ENCODE peak calls at places on chromosomes 1 and 21, in seven cellular contexts. G is fibroblast of mammary gland, Z is foreskin keratinocyte, P is spleen, B is stomach, E is fibroblast of villous mesenchyme, Q is progenitor cell of endocrine pancreas. A is an unnamed sample.

GRCh38 chr1:229029644-229030235 is 241.2 kb upstream of the RAB4A start:
- DNase-seq in G (peak; percentile 7), Z (no peak), P (no peak), B (no peak), E (no peak), Q (no peak), A (no peak)

GRCh38 chr1:106620521-106620954 is 435.9 kb upstream of the PRMT6 start:
- DNase-seq in G (peak; percentile 75), Z (peak; percentile 96), P (peak; percentile 56), B (no peak), E (peak; percentile 5), Q (no peak), A (no peak)

GRCh38 chr1:225685476-225686176 is 32.7 kb upstream of the ENAH start:
- DNase-seq in G (peak; percentile 20), Z (no peak), P (no peak), B (no peak), E (no peak), Q (no peak), A (no peak)

GRCh38 chr1:160189649-160190625 is at the start of gene CASQ1:
- DNase-seq in G (peak; percentile 36), Z (no peak), P (no peak), B (peak; percentile 59), E (no peak), Q (no peak), A (no peak)

GRCh38 chr1:152481869-152482664 is 28.5 kb upstream of the LCE5A start:
- DNase-seq in G (no peak), Z (no peak), P (no peak), B (no peak), E (no peak), Q (no peak), A (no peak)

GRCh38 chr1:27650527-27651175 is 15.7 kb upstream of the FGR start:
- DNase-seq in G (peak; percentile 86), Z (peak; percentile 55), P (no peak), B (no peak), E (peak; percentile 59), Q (no peak), A (no peak)

GRCh38 chr1:216804107-216804506 is 80.9 kb upstream of the ESRRG start:
- DNase-seq in G (no peak), Z (no peak), P (no peak), B (peak; percentile 46), E (no peak), Q (no peak), A (no peak)

GRCh38 chr1:154764773-154765172 is 105.3 kb downstream of the KCNN3 start:
- DNase-seq in G (no peak), Z (no peak), P (no peak), B (no peak), E (no peak), Q (no peak), A (no peak)

GRCh38 chr1:173475564-173476196 is 1.5 kb upstream of the PRDX6 start:
- DNase-seq in G (peak; percentile 84), Z (peak; percentile 68), P (no peak), B (no peak), E (peak; percentile 84), Q (no peak), A (no peak)

GRCh38 chr1:48859429-48859828 is 82.7 kb upstream of the BEND5 start:
- DNase-seq in G (peak; percentile 89), Z (no peak), P (no peak), B (no peak), E (no peak), Q (no peak), A (no peak)

GRCh38 chr1:228181105-228181504 is 15.5 kb downstream of the IBA57 start:
- DNase-seq in G (no peak), Z (no peak), P (peak; percentile 37), B (no peak), E (no peak), Q (no peak), A (no peak)

GRCh38 chr1:179809506-179810366 is 66.6 kb downstream of the FAM163A start:
- DNase-seq in G (peak; percentile 75), Z (peak; percentile 60), P (peak; percentile 84), B (peak; percentile 64), E (peak; percentile 82), Q (peak; percentile 59), A (peak; percentile 80)

GRCh38 chr21:44932366-44933181 is 7.3 kb upstream of the SLX9 start:
- DNase-seq in G (no peak), Z (no peak), P (peak; percentile 96), B (no peak), E (no peak), Q (no peak), A (peak; percentile 88)

GRCh38 chr1:24300971-24301370 is 18.2 kb upstream of the GRHL3 start:
- DNase-seq in G (no peak), Z (peak; percentile 70), P (no peak), B (no peak), E (no peak), Q (no peak), A (no peak)

GRCh38 chr1:119409731-119410130 is 5.2 kb upstream of the HSD3B2 start:
- DNase-seq in G (peak; percentile 31), Z (no peak), P (no peak), B (no peak), E (peak; percentile 23), Q (no peak), A (no peak)

GRCh38 chr1:42282024-42282579 is 52.9 kb downstream of the FOXJ3 start:
- DNase-seq in G (peak; percentile 86), Z (peak; percentile 54), P (no peak), B (no peak), E (peak; percentile 82), Q (no peak), A (no peak)

GRCh38 chr1:231591466-231591865 is 35.1 kb upstream of the DISC1 start:
- DNase-seq in G (no peak), Z (no peak), P (no peak), B (no peak), E (no peak), Q (no peak), A (no peak)

GRCh38 chr1:17186216-17186894 is 18.6 kb upstream of the PADI1 start:
- DNase-seq in G (no peak), Z (no peak), P (no peak), B (no peak), E (no peak), Q (no peak), A (no peak)

GRCh38 chr21:43959231-43960041 is 52.7 kb upstream of the TRAPPC10 start:
- DNase-seq in G (no peak), Z (no peak), P (no peak), B (no peak), E (no peak), Q (no peak), A (no peak)

GRCh38 chr1:45437323-45437722 is 53.6 kb downstream of the TESK2 start:
- DNase-seq in G (no peak), Z (no peak), P (no peak), B (no peak), E (no peak), Q (no peak), A (no peak)

GRCh38 chr1:2625311-2625710 is 7.5 kb downstream of the MMEL1 start:
- DNase-seq in G (no peak), Z (no peak), P (no peak), B (no peak), E (no peak), Q (no peak), A (no peak)
- TF ChIP-seq CTCF in G (no peak), Z (no peak), P (no peak), B (no peak), E (no peak), Q (no peak), A (no peak)

DNA sequence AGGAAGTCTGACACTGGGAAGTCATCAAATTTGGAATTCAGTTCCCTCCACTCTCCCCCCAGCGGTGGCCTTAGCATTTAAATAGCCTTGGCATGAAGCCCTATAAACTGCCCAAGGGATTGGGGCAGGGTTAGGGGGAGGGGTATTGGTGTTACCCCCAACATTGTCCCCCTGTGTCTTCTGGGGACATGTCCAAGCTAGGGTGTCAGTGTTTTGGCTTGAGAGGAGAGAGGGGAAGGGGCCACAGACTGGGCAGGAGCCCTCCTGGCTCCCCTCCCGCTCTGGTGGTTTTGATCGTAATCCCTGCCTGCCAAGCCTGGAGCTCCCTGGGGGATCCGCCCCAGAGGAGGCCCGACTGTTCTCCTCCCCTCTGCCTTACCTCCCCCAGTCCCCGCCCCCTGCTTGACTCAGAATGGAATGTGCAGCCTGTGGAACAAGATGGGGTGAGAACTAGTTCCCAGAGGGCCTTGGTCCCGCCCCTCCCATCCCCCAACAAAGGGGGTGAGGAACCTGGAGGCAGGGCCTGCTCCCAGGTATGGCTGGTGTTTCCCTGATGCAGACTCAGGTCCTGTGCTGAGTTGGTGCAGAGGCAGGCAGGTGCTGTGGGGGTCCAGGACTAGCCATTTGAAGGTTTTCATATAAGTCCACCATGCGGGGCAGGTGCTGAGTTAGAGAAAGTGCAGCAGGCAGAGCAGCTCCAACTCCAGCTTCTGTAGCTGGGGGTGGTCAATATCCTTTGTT is 7.4 kb downstream of the SOX13 start:
- DNase-seq in G (peak; percentile 84), Z (peak; percentile 91), P (peak; percentile 64), B (peak; percentile 94), E (peak; percentile 83), Q (peak; percentile 83), A (no peak)
- TF ChIP-seq CTCF in G (no peak), Z (no peak), P (no peak), B (no peak), E (peak; percentile 5), Q (no peak), A (no peak)

DNA sequence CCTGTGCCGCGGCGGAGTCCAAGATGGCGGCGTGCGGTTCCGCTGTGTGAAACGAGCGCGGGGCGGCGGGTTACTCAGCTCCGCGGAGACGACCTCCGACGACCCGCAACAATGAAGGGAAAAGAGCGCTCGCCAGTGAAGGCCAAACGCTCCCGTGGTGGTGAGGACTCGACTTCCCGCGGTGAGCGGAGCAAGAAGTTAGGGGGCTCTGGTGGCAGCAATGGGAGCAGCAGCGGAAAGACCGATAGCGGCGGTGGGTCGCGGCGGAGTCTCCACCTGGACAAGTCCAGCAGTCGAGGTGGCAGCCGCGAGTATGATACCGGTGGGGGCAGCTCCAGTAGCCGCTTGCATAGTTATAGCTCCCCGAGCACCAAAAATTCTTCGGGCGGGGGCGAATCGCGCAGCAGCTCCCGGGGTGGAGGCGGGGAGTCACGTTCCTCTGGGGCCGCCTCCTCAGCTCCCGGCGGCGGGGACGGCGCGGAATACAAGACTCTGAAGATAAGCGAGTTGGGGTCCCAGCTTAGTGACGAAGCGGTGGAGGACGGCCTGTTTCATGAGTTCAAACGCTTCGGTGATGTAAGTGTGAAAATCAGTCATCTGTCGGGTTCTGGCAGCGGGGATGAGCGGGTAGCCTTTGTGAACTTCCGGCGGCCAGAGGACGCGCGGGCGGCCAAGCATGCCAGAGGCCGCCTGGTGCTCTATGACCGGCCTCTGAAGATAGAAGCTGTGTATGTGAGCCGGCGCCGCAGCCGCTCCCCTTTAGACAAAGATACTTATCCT is 440 bp downstream of the RBM15 start:
- DNase-seq in G (peak; percentile 71), Z (no peak), P (no peak), B (peak; percentile 51), E (peak; percentile 59), Q (no peak), A (peak; percentile 58)
- TF ChIP-seq CTCF in G (peak; percentile 39), Z (peak; percentile 52), P (peak; percentile 62), B (peak; percentile 22), E (peak; percentile 59), Q (peak; percentile 50), A (no peak)

DNA sequence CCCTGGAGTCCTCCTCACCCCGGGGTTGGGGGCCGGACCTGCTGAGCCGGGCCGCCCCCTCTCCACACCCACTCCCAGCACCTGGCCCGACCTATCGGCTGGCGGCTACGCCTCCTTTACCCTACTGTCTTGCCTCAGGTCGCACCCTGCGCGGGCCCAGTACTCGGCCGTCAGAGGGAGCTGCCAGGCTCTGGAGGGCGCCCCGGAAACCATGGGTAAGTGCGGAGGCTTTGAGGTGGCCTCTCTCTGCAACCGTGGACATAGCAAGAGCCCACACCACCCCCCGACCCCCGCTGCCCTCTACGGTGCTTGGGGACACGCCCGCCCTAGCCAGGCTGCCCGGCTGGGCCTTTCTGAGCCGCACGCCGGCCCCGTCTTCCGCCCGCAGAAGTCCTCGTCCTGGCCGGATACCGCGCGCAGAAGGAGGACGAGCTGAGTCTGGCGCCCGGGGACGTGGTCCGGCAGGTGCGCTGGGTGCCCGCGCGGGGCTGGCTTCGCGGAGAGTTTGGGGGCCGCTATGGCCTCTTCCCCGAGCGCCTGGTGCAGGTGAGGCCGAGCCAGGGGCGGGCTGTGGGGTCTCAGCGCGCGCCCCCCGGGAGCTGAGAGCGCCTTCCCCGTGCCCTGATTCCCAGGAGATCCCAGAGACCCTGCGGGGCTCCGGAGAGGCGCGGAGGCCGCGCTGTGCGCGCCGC is at the start of gene SH3D21:
- DNase-seq in G (peak; percentile 28), Z (peak; percentile 72), P (peak; percentile 90), B (peak; percentile 67), E (no peak), Q (peak; percentile 52), A (peak; percentile 57)
- TF ChIP-seq CTCF in G (no peak), Z (peak; percentile 50), P (no peak), B (no peak), E (no peak), Q (peak; percentile 32), A (peak; percentile 24)

A was measured in GM13977.